ENCODE peak calls at places on chromosome 19, in five cellular contexts. O is KG1, B is AG04450, Z is nucleus accumbens, Y is heart right ventricle. M is an unnamed sample.

GRCh38 chr19:47228168-47228936 is 2.6 kb downstream of the BBC3 start:
- DNase-seq in O (no peak), B (no peak), Z (no peak), Y (peak; percentile 47), M (no peak)

GRCh38 chr19:47790398-47790814 is 11.9 kb downstream of the SELENOW start:
- DNase-seq in O (no peak), B (no peak), Z (peak; percentile 85), Y (peak; percentile 88), M (peak; percentile 49)

GRCh38 chr19:34732548-34733255 is 1.3 kb upstream of the ZNF181 start:
- DNase-seq in O (no peak), B (no peak), Z (no peak), Y (peak; percentile 11), M (no peak)

GRCh38 chr19:4575267-4575793 is 15.8 kb upstream of the SEMA6B start:
- DNase-seq in O (no peak), B (peak; percentile 76), Z (no peak), Y (peak; percentile 70), M (peak; percentile 96)

GRCh38 chr19:46428278-46429141 is at the start of gene PNMA8C:
- DNase-seq in O (no peak), B (no peak), Z (peak; percentile 72), Y (peak; percentile 80), M (no peak)

GRCh38 chr19:38134538-38135149 is 89.4 kb downstream of the DPF1 start:
- DNase-seq in O (no peak), B (no peak), Z (no peak), Y (no peak), M (peak; percentile 10)

GRCh38 chr19:38009650-38010229 is 102.7 kb downstream of the SIPA1L3 start:
- DNase-seq in O (no peak), B (no peak), Z (no peak), Y (no peak), M (no peak)

GRCh38 chr19:4967738-4968461 is 1.0 kb upstream of the KDM4B start:
- DNase-seq in O (no peak), B (no peak), Z (no peak), Y (no peak), M (no peak)

GRCh38 chr19:39402417-39403297 is 4.0 kb upstream of the ZFP36 start:
- DNase-seq in O (peak; percentile 48), B (peak; percentile 81), Z (peak; percentile 66), Y (peak; percentile 92), M (peak; percentile 82)

GRCh38 chr19:35213678-35214632 is 14.6 kb downstream of the FAM187B start:
- DNase-seq in O (peak; percentile 49), B (no peak), Z (no peak), Y (no peak), M (peak; percentile 16)

GRCh38 chr19:6362351-6362801 is 1.0 kb downstream of the CLPP start:
- DNase-seq in O (no peak), B (no peak), Z (no peak), Y (no peak), M (no peak)

GRCh38 chr19:45324349-45324907 is 1.8 kb upstream of the CKM start:
- DNase-seq in O (no peak), B (no peak), Z (no peak), Y (no peak), M (no peak)

GRCh38 chr19:15448778-15449619 is 757 bp downstream of the WIZ start:
- DNase-seq in O (no peak), B (no peak), Z (no peak), Y (peak; percentile 29), M (no peak)

GRCh38 chr19:58466089-58466759 is 656 bp upstream of the ZNF324 start:
- DNase-seq in O (no peak), B (no peak), Z (no peak), Y (no peak), M (no peak)

GRCh38 chr19:47848871-47849473 is 10.1 kb upstream of the TPRX2 start:
- DNase-seq in O (no peak), B (no peak), Z (no peak), Y (peak; percentile 19), M (no peak)

GRCh38 chr19:37564624-37565369 is 29.8 kb downstream of the ZNF571 start:
- DNase-seq in O (no peak), B (no peak), Z (no peak), Y (no peak), M (no peak)

GRCh38 chr19:35781650-35782049 is 6.3 kb downstream of the ARHGAP33 start:
- DNase-seq in O (no peak), B (no peak), Z (no peak), Y (no peak), M (no peak)

GRCh38 chr19:1929051-1929742 is 11.8 kb upstream of the CSNK1G2 start:
- DNase-seq in O (peak; percentile 61), B (no peak), Z (peak; percentile 69), Y (peak; percentile 83), M (peak; percentile 43)

GRCh38 chr19:49430172-49430677 is 5.0 kb downstream of the GFY start:
- DNase-seq in O (no peak), B (no peak), Z (no peak), Y (no peak), M (no peak)

GRCh38 chr19:30784850-30785459 is 412.8 kb downstream of the ZNF536 start:
- DNase-seq in O (peak; percentile 28), B (no peak), Z (peak; percentile 37), Y (peak; percentile 39), M (no peak)

GRCh38 chr19:4815426-4816387 is 15.8 kb downstream of the TICAM1 start:
- DNase-seq in O (no peak), B (peak; percentile 74), Z (peak; percentile 89), Y (peak; percentile 78), M (peak; percentile 81)

GRCh38 chr19:48926909-48927308 is 6.6 kb upstream of the DHDH start:
- DNase-seq in O (no peak), B (peak; percentile 95), Z (peak; percentile 20), Y (no peak), M (peak; percentile 87)

GRCh38 chr19:19697589-19697988 is 28.9 kb downstream of the ZNF101 start:
- DNase-seq in O (no peak), B (no peak), Z (no peak), Y (no peak), M (no peak)

GRCh38 chr19:45781282-45782161 is 768 bp downstream of the DMPK start:
- DNase-seq in O (no peak), B (no peak), Z (no peak), Y (peak; percentile 44), M (no peak)

GRCh38 chr19:39998511-39998910 is 1.7 kb downstream of the ZNF546 start:
- DNase-seq in O (no peak), B (no peak), Z (no peak), Y (no peak), M (no peak)

GRCh38 chr19:36898422-36898821 is 17.7 kb downstream of the ZNF829 start:
- DNase-seq in O (no peak), B (no peak), Z (no peak), Y (no peak), M (no peak)

GRCh38 chr19:4352701-4353121 is 9.3 kb downstream of the MPND start:
- DNase-seq in O (no peak), B (no peak), Z (peak; percentile 20), Y (no peak), M (peak; percentile 62)

GRCh38 chr19:17747205-17748098 is 3.8 kb upstream of the FCHO1 start:
- DNase-seq in O (peak; percentile 81), B (peak; percentile 72), Z (peak; percentile 96), Y (peak; percentile 89), M (peak; percentile 81)

GRCh38 chr19:33564836-33565338 is 43.3 kb upstream of the PEPD start:
- DNase-seq in O (no peak), B (no peak), Z (no peak), Y (no peak), M (no peak)

GRCh38 chr19:41545547-41545946 is 30.4 kb upstream of the CEACAM21 start:
- DNase-seq in O (peak; percentile 28), B (no peak), Z (no peak), Y (no peak), M (no peak)

GRCh38 chr19:49801966-49802661 is 11.0 kb downstream of the FUZ start:
- DNase-seq in O (no peak), B (peak; percentile 74), Z (peak; percentile 91), Y (peak; percentile 91), M (peak; percentile 79)

GRCh38 chr19:47275866-47276461 is 1.3 kb downstream of the INAFM1 start:
- DNase-seq in O (no peak), B (no peak), Z (no peak), Y (peak; percentile 63), M (no peak)

GRCh38 chr19:12801466-12802266 is at the start of the genes PRDX2 and THSD8:
- DNase-seq in O (peak; percentile 37), B (no peak), Z (peak; percentile 67), Y (peak; percentile 86), M (no peak)